ENCODE peak calls at places on chromosome 10, in six cellular contexts. One of them, this sample, is unnamed.

GRCh38 chr10:102545265-102545664 is 41.5 kb downstream of the SUFU start:
- DNase-seq in adrenal gland: no peak
- DNase-seq in esophagus squamous epithelium: no peak
- DNase-seq in neuronal stem cell: no peak
- DNase-seq in heart right ventricle: no peak
- DNase-seq in CD4-positive, alpha-beta memory T cell: no peak
- DNase-seq in this sample: no peak

GRCh38 chr10:19119191-19119590 is 70.6 kb downstream of the MALRD1 start:
- DNase-seq in adrenal gland: no peak
- DNase-seq in esophagus squamous epithelium: no peak
- DNase-seq in neuronal stem cell: peak; percentile 4
- DNase-seq in heart right ventricle: no peak
- DNase-seq in CD4-positive, alpha-beta memory T cell: no peak
- DNase-seq in this sample: no peak

GRCh38 chr10:75405201-75406143 is 3.9 kb upstream of the ZNF503 start:
- DNase-seq in adrenal gland: peak; percentile 89
- DNase-seq in esophagus squamous epithelium: no peak
- DNase-seq in neuronal stem cell: peak; percentile 30
- DNase-seq in heart right ventricle: no peak
- DNase-seq in CD4-positive, alpha-beta memory T cell: no peak
- DNase-seq in this sample: peak; percentile 63

GRCh38 chr10:116138897-116139296 is 134.1 kb downstream of the GFRA1 start:
- DNase-seq in adrenal gland: no peak
- DNase-seq in esophagus squamous epithelium: no peak
- DNase-seq in neuronal stem cell: no peak
- DNase-seq in heart right ventricle: no peak
- DNase-seq in CD4-positive, alpha-beta memory T cell: no peak
- DNase-seq in this sample: no peak

GRCh38 chr10:46282460-46283216 is 4.2 kb upstream of the ANTXRL start:
- DNase-seq in adrenal gland: peak; percentile 82
- DNase-seq in esophagus squamous epithelium: no peak
- DNase-seq in neuronal stem cell: peak; percentile 42
- DNase-seq in heart right ventricle: peak; percentile 88
- DNase-seq in CD4-positive, alpha-beta memory T cell: peak; percentile 67
- DNase-seq in this sample: peak; percentile 96

GRCh38 chr10:70675496-70676161 is 3.3 kb downstream of the ADAMTS14 start:
- DNase-seq in adrenal gland: no peak
- DNase-seq in esophagus squamous epithelium: no peak
- DNase-seq in neuronal stem cell: no peak
- DNase-seq in heart right ventricle: no peak
- DNase-seq in CD4-positive, alpha-beta memory T cell: no peak
- DNase-seq in this sample: no peak

GRCh38 chr10:16848562-16849154 is 31.4 kb upstream of the RSU1 start:
- DNase-seq in adrenal gland: no peak
- DNase-seq in esophagus squamous epithelium: no peak
- DNase-seq in neuronal stem cell: no peak
- DNase-seq in heart right ventricle: no peak
- DNase-seq in CD4-positive, alpha-beta memory T cell: no peak
- DNase-seq in this sample: no peak

GRCh38 chr10:21055339-21056135 is 158.4 kb upstream of the NEBL start:
- DNase-seq in adrenal gland: no peak
- DNase-seq in esophagus squamous epithelium: no peak
- DNase-seq in neuronal stem cell: no peak
- DNase-seq in heart right ventricle: no peak
- DNase-seq in CD4-positive, alpha-beta memory T cell: no peak
- DNase-seq in this sample: no peak

GRCh38 chr10:28948045-28948444 is 270.7 kb downstream of the BAMBI start:
- DNase-seq in adrenal gland: no peak
- DNase-seq in esophagus squamous epithelium: no peak
- DNase-seq in neuronal stem cell: no peak
- DNase-seq in heart right ventricle: no peak
- DNase-seq in CD4-positive, alpha-beta memory T cell: no peak
- DNase-seq in this sample: no peak

GRCh38 chr10:52172581-52172980 is 141.5 kb upstream of the DKK1 start:
- DNase-seq in adrenal gland: no peak
- DNase-seq in esophagus squamous epithelium: no peak
- DNase-seq in neuronal stem cell: no peak
- DNase-seq in heart right ventricle: no peak
- DNase-seq in CD4-positive, alpha-beta memory T cell: no peak
- DNase-seq in this sample: no peak

GRCh38 chr10:102186128-102186527 is 33.9 kb downstream of the NOLC1 start:
- DNase-seq in adrenal gland: no peak
- DNase-seq in esophagus squamous epithelium: no peak
- DNase-seq in neuronal stem cell: no peak
- DNase-seq in heart right ventricle: no peak
- DNase-seq in CD4-positive, alpha-beta memory T cell: no peak
- DNase-seq in this sample: no peak

GRCh38 chr10:7562026-7562425 is 104.7 kb downstream of the ITIH5 start:
- DNase-seq in adrenal gland: no peak
- DNase-seq in esophagus squamous epithelium: no peak
- DNase-seq in neuronal stem cell: no peak
- DNase-seq in heart right ventricle: no peak
- DNase-seq in CD4-positive, alpha-beta memory T cell: no peak
- DNase-seq in this sample: no peak

GRCh38 chr10:90960355-90960814 is 39.5 kb upstream of the ANKRD1 start:
- DNase-seq in adrenal gland: peak; percentile 26
- DNase-seq in esophagus squamous epithelium: no peak
- DNase-seq in neuronal stem cell: no peak
- DNase-seq in heart right ventricle: no peak
- DNase-seq in CD4-positive, alpha-beta memory T cell: no peak
- DNase-seq in this sample: no peak

GRCh38 chr10:102785818-102786217 is 42.1 kb downstream of the WBP1L start:
- DNase-seq in adrenal gland: peak; percentile 53
- DNase-seq in esophagus squamous epithelium: no peak
- DNase-seq in neuronal stem cell: no peak
- DNase-seq in heart right ventricle: no peak
- DNase-seq in CD4-positive, alpha-beta memory T cell: no peak
- DNase-seq in this sample: no peak

GRCh38 chr10:86345296-86346168 is 21.1 kb downstream of the GRID1 start:
- DNase-seq in adrenal gland: no peak
- DNase-seq in esophagus squamous epithelium: no peak
- DNase-seq in neuronal stem cell: no peak
- DNase-seq in heart right ventricle: no peak
- DNase-seq in CD4-positive, alpha-beta memory T cell: no peak
- DNase-seq in this sample: no peak

GRCh38 chr10:77081411-77082010 is 556.1 kb downstream of the KCNMA1 start:
- DNase-seq in adrenal gland: no peak
- DNase-seq in esophagus squamous epithelium: no peak
- DNase-seq in neuronal stem cell: no peak
- DNase-seq in heart right ventricle: no peak
- DNase-seq in CD4-positive, alpha-beta memory T cell: no peak
- DNase-seq in this sample: no peak

GRCh38 chr10:72277996-72278667 is 4.4 kb downstream of the DDIT4 start:
- DNase-seq in adrenal gland: peak; percentile 48
- DNase-seq in esophagus squamous epithelium: no peak
- DNase-seq in neuronal stem cell: no peak
- DNase-seq in heart right ventricle: no peak
- DNase-seq in CD4-positive, alpha-beta memory T cell: no peak
- DNase-seq in this sample: peak; percentile 3

GRCh38 chr10:13099666-13100348 is at the start of gene OPTN:
- DNase-seq in adrenal gland: peak; percentile 88
- DNase-seq in esophagus squamous epithelium: no peak
- DNase-seq in neuronal stem cell: peak; percentile 81
- DNase-seq in heart right ventricle: peak; percentile 84
- DNase-seq in CD4-positive, alpha-beta memory T cell: peak; percentile 84
- DNase-seq in this sample: peak; percentile 91
- H3K4me3 ChIP-seq in adrenal gland: peak within 1 kb of the TSS; percentile 99
- H3K4me3 ChIP-seq in esophagus squamous epithelium: peak within 1 kb of the TSS; percentile 88
- H3K4me3 ChIP-seq in neuronal stem cell: peak within 1 kb of the TSS; percentile 89
- H3K4me3 ChIP-seq in heart right ventricle: peak within 1 kb of the TSS; percentile 88
- H3K4me3 ChIP-seq in CD4-positive, alpha-beta memory T cell: peak within 1 kb of the TSS; percentile 58
- H3K4me3 ChIP-seq in this sample: peak within 1 kb of the TSS; percentile 88

DNA sequence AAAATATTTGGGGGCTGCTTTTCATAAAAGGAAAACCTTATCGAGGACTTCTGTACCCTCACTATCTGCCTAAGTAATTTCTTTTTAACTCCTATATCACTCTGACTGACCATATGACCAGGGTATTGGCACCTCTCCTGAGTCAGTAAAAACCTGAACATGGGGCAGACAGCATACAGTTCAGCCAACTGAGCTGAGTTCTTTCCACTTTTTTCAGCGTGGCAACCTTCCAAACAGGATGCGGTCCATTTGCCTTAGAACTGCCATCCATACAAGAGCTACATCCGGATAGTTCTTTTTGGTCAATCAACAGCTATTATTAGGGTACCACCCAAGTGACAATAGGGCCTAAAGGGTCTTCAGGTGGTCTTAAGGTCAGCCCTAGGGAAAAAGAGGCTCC is 122.6 kb downstream of the MARCHF5 start:
- DNase-seq in adrenal gland: no peak
- DNase-seq in esophagus squamous epithelium: no peak
- DNase-seq in neuronal stem cell: no peak
- DNase-seq in heart right ventricle: no peak
- DNase-seq in CD4-positive, alpha-beta memory T cell: no peak
- DNase-seq in this sample: no peak
- H3K27ac ChIP-seq in adrenal gland: no peak overlapping the region
- H3K27ac ChIP-seq in esophagus squamous epithelium: no peak overlapping the region
- H3K27ac ChIP-seq in neuronal stem cell: no peak overlapping the region
- H3K27ac ChIP-seq in heart right ventricle: no peak overlapping the region
- H3K27ac ChIP-seq in CD4-positive, alpha-beta memory T cell: no peak overlapping the region
- H3K27ac ChIP-seq in this sample: no peak overlapping the region

GRCh38 chr10:125061557-125062243 is 98.7 kb downstream of the CTBP2 start:
- DNase-seq in adrenal gland: no peak
- DNase-seq in esophagus squamous epithelium: no peak
- DNase-seq in neuronal stem cell: no peak
- DNase-seq in heart right ventricle: no peak
- DNase-seq in CD4-positive, alpha-beta memory T cell: no peak
- DNase-seq in this sample: no peak
- H3K4me3 ChIP-seq in adrenal gland: no peak overlapping the region
- H3K4me3 ChIP-seq in esophagus squamous epithelium: no peak overlapping the region
- H3K4me3 ChIP-seq in neuronal stem cell: no peak overlapping the region
- H3K4me3 ChIP-seq in heart right ventricle: peak overlapping the region; percentile 33
- H3K4me3 ChIP-seq in CD4-positive, alpha-beta memory T cell: no peak overlapping the region
- H3K4me3 ChIP-seq in this sample: no peak overlapping the region

GRCh38 chr10:110413903-110414562 is 83.7 kb upstream of the DUSP5 start:
- DNase-seq in adrenal gland: no peak
- DNase-seq in esophagus squamous epithelium: no peak
- DNase-seq in neuronal stem cell: no peak
- DNase-seq in heart right ventricle: no peak
- DNase-seq in CD4-positive, alpha-beta memory T cell: no peak
- DNase-seq in this sample: no peak

GRCh38 chr10:110414563-110415309 is 83.0 kb upstream of the DUSP5 start:
- DNase-seq in adrenal gland: no peak
- DNase-seq in esophagus squamous epithelium: peak; percentile 66
- DNase-seq in neuronal stem cell: no peak
- DNase-seq in heart right ventricle: no peak
- DNase-seq in CD4-positive, alpha-beta memory T cell: peak; percentile 88
- DNase-seq in this sample: no peak

GRCh38 chr10:110415809-110416208 is 81.9 kb upstream of the DUSP5 start:
- DNase-seq in adrenal gland: no peak
- DNase-seq in esophagus squamous epithelium: no peak
- DNase-seq in neuronal stem cell: no peak
- DNase-seq in heart right ventricle: no peak
- DNase-seq in CD4-positive, alpha-beta memory T cell: no peak
- DNase-seq in this sample: no peak

GRCh38 chr10:110411047-110411410 is 86.7 kb upstream of the DUSP5 start:
- DNase-seq in adrenal gland: no peak
- DNase-seq in esophagus squamous epithelium: no peak
- DNase-seq in neuronal stem cell: no peak
- DNase-seq in heart right ventricle: no peak
- DNase-seq in CD4-positive, alpha-beta memory T cell: no peak
- DNase-seq in this sample: peak; percentile 67

GRCh38 chr10:110413049-110413783 is 84.5 kb upstream of the DUSP5 start:
- DNase-seq in adrenal gland: no peak
- DNase-seq in esophagus squamous epithelium: no peak
- DNase-seq in neuronal stem cell: no peak
- DNase-seq in heart right ventricle: no peak
- DNase-seq in CD4-positive, alpha-beta memory T cell: no peak
- DNase-seq in this sample: no peak
- H3K27ac ChIP-seq in adrenal gland: no peak overlapping the region
- H3K27ac ChIP-seq in esophagus squamous epithelium: peak overlapping the region; percentile 61
- H3K27ac ChIP-seq in neuronal stem cell: no peak overlapping the region
- H3K27ac ChIP-seq in heart right ventricle: no peak overlapping the region
- H3K27ac ChIP-seq in CD4-positive, alpha-beta memory T cell: peak overlapping the region; percentile 62
- H3K27ac ChIP-seq in this sample: no peak overlapping the region

DNA sequence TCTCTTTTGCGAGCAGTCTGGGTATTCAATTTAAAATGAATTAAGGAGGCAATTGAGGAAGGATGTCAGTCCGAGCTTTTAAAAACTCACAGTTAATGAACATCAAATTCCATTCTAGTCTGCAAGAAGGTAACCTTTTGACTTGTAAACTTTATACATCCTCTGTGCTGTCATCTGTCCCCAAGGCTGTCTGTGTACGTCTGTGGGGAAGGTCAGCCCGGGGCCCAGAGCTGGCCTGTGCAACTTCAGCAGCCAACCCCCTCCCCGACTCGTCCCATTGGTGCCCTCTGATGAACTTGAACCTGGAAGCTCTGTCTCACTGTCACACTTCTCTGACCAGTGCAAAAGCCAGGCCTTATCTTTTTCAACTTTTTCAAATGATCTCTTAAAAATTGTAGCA is 80.3 kb downstream of the CCDC3 start:
- DNase-seq in adrenal gland: no peak
- DNase-seq in esophagus squamous epithelium: no peak
- DNase-seq in neuronal stem cell: no peak
- DNase-seq in heart right ventricle: no peak
- DNase-seq in CD4-positive, alpha-beta memory T cell: no peak
- DNase-seq in this sample: no peak
- H3K4me3 ChIP-seq in adrenal gland: no peak overlapping the region
- H3K4me3 ChIP-seq in esophagus squamous epithelium: no peak overlapping the region
- H3K4me3 ChIP-seq in neuronal stem cell: no peak overlapping the region
- H3K4me3 ChIP-seq in heart right ventricle: no peak overlapping the region
- H3K4me3 ChIP-seq in CD4-positive, alpha-beta memory T cell: no peak overlapping the region
- H3K4me3 ChIP-seq in this sample: no peak overlapping the region

DNA sequence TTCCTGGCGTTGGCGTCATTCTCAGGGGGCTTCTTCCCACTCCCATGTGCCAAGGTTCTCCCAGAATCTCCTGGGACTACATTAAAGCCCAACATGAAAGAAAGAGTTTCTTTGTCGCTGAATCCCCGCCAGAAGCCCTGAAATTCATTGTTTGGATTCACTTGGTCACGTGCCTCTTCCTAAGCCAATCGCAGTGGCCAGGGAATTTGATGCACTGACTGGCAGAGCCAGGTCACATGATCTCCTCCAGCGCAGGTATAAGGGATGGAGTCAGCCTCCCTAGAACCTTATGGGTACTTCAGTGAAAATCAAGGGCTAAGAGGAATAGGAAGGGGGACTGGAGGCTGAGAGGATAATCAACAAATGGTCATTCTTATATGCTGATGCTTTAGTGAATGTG is 101.3 kb downstream of the RPS24 start:
- DNase-seq in adrenal gland: no peak
- DNase-seq in esophagus squamous epithelium: no peak
- DNase-seq in neuronal stem cell: no peak
- DNase-seq in heart right ventricle: no peak
- DNase-seq in CD4-positive, alpha-beta memory T cell: no peak
- DNase-seq in this sample: no peak
- H3K27ac ChIP-seq in adrenal gland: no peak overlapping the region
- H3K27ac ChIP-seq in esophagus squamous epithelium: no peak overlapping the region
- H3K27ac ChIP-seq in neuronal stem cell: no peak overlapping the region
- H3K27ac ChIP-seq in heart right ventricle: no peak overlapping the region
- H3K27ac ChIP-seq in CD4-positive, alpha-beta memory T cell: no peak overlapping the region
- H3K27ac ChIP-seq in this sample: no peak overlapping the region

GRCh38 chr10:106972381-106972780 is 192.1 kb downstream of the SORCS1 start:
- DNase-seq in adrenal gland: no peak
- DNase-seq in esophagus squamous epithelium: no peak
- DNase-seq in neuronal stem cell: no peak
- DNase-seq in heart right ventricle: no peak
- DNase-seq in CD4-positive, alpha-beta memory T cell: no peak
- DNase-seq in this sample: no peak
- H3K4me3 ChIP-seq in adrenal gland: no peak overlapping the region
- H3K4me3 ChIP-seq in esophagus squamous epithelium: no peak overlapping the region
- H3K4me3 ChIP-seq in neuronal stem cell: no peak overlapping the region
- H3K4me3 ChIP-seq in heart right ventricle: no peak overlapping the region
- H3K4me3 ChIP-seq in CD4-positive, alpha-beta memory T cell: no peak overlapping the region
- H3K4me3 ChIP-seq in this sample: no peak overlapping the region

GRCh38 chr10:30816812-30817193 is 187.2 kb upstream of the LYZL2 start:
- DNase-seq in adrenal gland: no peak
- DNase-seq in esophagus squamous epithelium: no peak
- DNase-seq in neuronal stem cell: no peak
- DNase-seq in heart right ventricle: no peak
- DNase-seq in CD4-positive, alpha-beta memory T cell: no peak
- DNase-seq in this sample: no peak
- H3K27ac ChIP-seq in adrenal gland: no peak overlapping the region
- H3K27ac ChIP-seq in esophagus squamous epithelium: peak overlapping the region; percentile 84
- H3K27ac ChIP-seq in neuronal stem cell: no peak overlapping the region
- H3K27ac ChIP-seq in heart right ventricle: no peak overlapping the region
- H3K27ac ChIP-seq in CD4-positive, alpha-beta memory T cell: no peak overlapping the region
- H3K27ac ChIP-seq in this sample: no peak overlapping the region

This sample was measured in right cardiac atrium.